ENCODE peak calls at places on chromosomes 12 and 14, in four cellular contexts. J is neural progenitor cell, X is A673, L is GM23248. R is an unnamed sample.

GRCh38 chr12:31958601-31959000 is 614 bp upstream of the RESF1 start:
- DNase-seq in J (peak; percentile 8), X (no peak), L (peak; percentile 4), R (no peak)

GRCh38 chr14:34851395-34851794 is 23.8 kb downstream of the BAZ1A start:
- DNase-seq in J (no peak), X (no peak), L (peak; percentile 90), R (no peak)

GRCh38 chr12:106078358-106079025 is 60.3 kb downstream of the NUAK1 start:
- DNase-seq in J (no peak), X (no peak), L (peak; percentile 97), R (no peak)

GRCh38 chr12:79776111-79776510 is 85.3 kb upstream of the PAWR start:
- DNase-seq in J (no peak), X (no peak), L (peak; percentile 73), R (no peak)

GRCh38 chr14:74888164-74889158 is 6.7 kb downstream of the DLST start:
- DNase-seq in J (no peak), X (no peak), L (peak; percentile 45), R (no peak)

GRCh38 chr12:3168775-3169221 is 91.6 kb downstream of the TSPAN9 start:
- DNase-seq in J (no peak), X (peak; percentile 61), L (peak; percentile 98), R (no peak)

GRCh38 chr14:68780358-68781160 is 12.3 kb downstream of the ZFP36L1 start:
- DNase-seq in J (peak; percentile 51), X (no peak), L (peak; percentile 82), R (no peak)

GRCh38 chr12:7747196-7747595 is at the start of gene CLEC4C:
- DNase-seq in J (no peak), X (no peak), L (no peak), R (no peak)

GRCh38 chr12:87661770-87662402 is 367.3 kb downstream of the C12orf50 start:
- DNase-seq in J (no peak), X (no peak), L (peak; percentile 21), R (no peak)

GRCh38 chr12:126708492-126708896 is 1558.5 kb upstream of the TMEM132C start:
- DNase-seq in J (no peak), X (peak; percentile 80), L (peak; percentile 20), R (no peak)

GRCh38 chr12:71840226-71840847 is 778 bp downstream of the TBC1D15 start:
- DNase-seq in J (no peak), X (peak; percentile 38), L (peak; percentile 89), R (no peak)

GRCh38 chr14:100294213-100294962 is 11.9 kb downstream of the SLC25A29 start:
- DNase-seq in J (no peak), X (no peak), L (peak; percentile 52), R (no peak)

GRCh38 chr14:101950516-101951215 is 13.7 kb upstream of the DYNC1H1 start:
- DNase-seq in J (no peak), X (no peak), L (no peak), R (no peak)

GRCh38 chr14:92368001-92368400 is 45.0 kb downstream of the SLC24A4 start:
- DNase-seq in J (no peak), X (no peak), L (no peak), R (no peak)

GRCh38 chr12:954736-955135 is 5.2 kb upstream of the RAD52 start:
- DNase-seq in J (no peak), X (peak; percentile 40), L (peak; percentile 15), R (no peak)

GRCh38 chr14:67627519-67627918 is 7.8 kb downstream of the ARG2 start:
- DNase-seq in J (no peak), X (no peak), L (no peak), R (no peak)

GRCh38 chr12:69932154-69932553 is 107.1 kb downstream of the MYRFL start:
- DNase-seq in J (no peak), X (no peak), L (no peak), R (no peak)

GRCh38 chr12:19779393-19780056 is 340.2 kb downstream of the AEBP2 start:
- DNase-seq in J (peak; percentile 64), X (no peak), L (no peak), R (no peak)

GRCh38 chr14:75542585-75543091 is 20.4 kb downstream of the BATF start:
- DNase-seq in J (no peak), X (no peak), L (peak; percentile 38), R (no peak)

GRCh38 chr12:30047499-30048262 is 263.9 kb upstream of the TMTC1 start:
- DNase-seq in J (no peak), X (peak; percentile 83), L (peak; percentile 10), R (no peak)

GRCh38 chr12:111767362-111768158 is 827 bp downstream of the ALDH2 start:
- DNase-seq in J (peak; percentile 61), X (no peak), L (peak; percentile 57), R (no peak)

GRCh38 chr14:44833376-44833775 is 128.4 kb downstream of the KLHL28 start:
- DNase-seq in J (no peak), X (peak; percentile 36), L (peak; percentile 77), R (no peak)

GRCh38 chr12:15458008-15458407 is 135.7 kb downstream of the PTPRO start:
- DNase-seq in J (no peak), X (no peak), L (no peak), R (no peak)

GRCh38 chr12:22672951-22673350 is 48.0 kb downstream of the ETNK1 start:
- DNase-seq in J (no peak), X (peak; percentile 19), L (peak; percentile 83), R (no peak)

GRCh38 chr12:53222170-53223005 is 9.6 kb downstream of the RARG start:
- DNase-seq in J (peak; percentile 40), X (peak; percentile 47), L (peak; percentile 48), R (no peak)

GRCh38 chr12:53224268-53224896 is 7.6 kb downstream of the RARG start:
- DNase-seq in J (peak; percentile 70), X (peak; percentile 50), L (peak; percentile 59), R (no peak)

GRCh38 chr12:53224897-53225634 is 6.9 kb downstream of the RARG start:
- DNase-seq in J (no peak), X (no peak), L (peak; percentile 80), R (no peak)

GRCh38 chr12:53223006-53223305 is 9.1 kb downstream of the RARG start:
- DNase-seq in J (no peak), X (no peak), L (peak; percentile 48), R (no peak)

GRCh38 chr12:53223391-53224267 is 8.4 kb downstream of the RARG start:
- DNase-seq in J (peak; percentile 50), X (peak; percentile 50), L (peak; percentile 72), R (no peak)
- H3K4me3 ChIP-seq in J (no peak overlapping the region), X (no peak overlapping the region), L (no peak overlapping the region), R (peak overlapping the region; percentile 98)

GRCh38 chr12:128911861-128912260 is 58.6 kb downstream of the GLT1D1 start:
- DNase-seq in J (no peak), X (no peak), L (no peak), R (no peak)
- TF ChIP-seq EZH2 in J (no peak), X (no peak), L (no peak), R (no peak)

GRCh38 chr12:47307680-47308399 is 228.1 kb upstream of the AMIGO2 start:
- DNase-seq in J (peak; percentile 68), X (peak; percentile 86), L (peak; percentile 70), R (peak; percentile 26)
- H3K4me3 ChIP-seq in J (no peak overlapping the region), X (no peak overlapping the region), L (no peak overlapping the region), R (no peak overlapping the region)

GRCh38 chr12:54047160-54047963 is 6.3 kb upstream of the HOXC4 start:
- DNase-seq in J (peak; percentile 63), X (no peak), L (no peak), R (no peak)
- TF ChIP-seq EZH2 in J (peak; percentile 100), X (no peak), L (no peak), R (no peak)

GRCh38 chr12:54416908-54417603 is 2.0 kb downstream of the ITGA5 start:
- DNase-seq in J (no peak), X (no peak), L (peak; percentile 40), R (no peak)
- H3K4me3 ChIP-seq in J (peak overlapping the region; percentile 86), X (peak overlapping the region; percentile 94), L (peak overlapping the region; percentile 97), R (peak overlapping the region; percentile 81)

DNA sequence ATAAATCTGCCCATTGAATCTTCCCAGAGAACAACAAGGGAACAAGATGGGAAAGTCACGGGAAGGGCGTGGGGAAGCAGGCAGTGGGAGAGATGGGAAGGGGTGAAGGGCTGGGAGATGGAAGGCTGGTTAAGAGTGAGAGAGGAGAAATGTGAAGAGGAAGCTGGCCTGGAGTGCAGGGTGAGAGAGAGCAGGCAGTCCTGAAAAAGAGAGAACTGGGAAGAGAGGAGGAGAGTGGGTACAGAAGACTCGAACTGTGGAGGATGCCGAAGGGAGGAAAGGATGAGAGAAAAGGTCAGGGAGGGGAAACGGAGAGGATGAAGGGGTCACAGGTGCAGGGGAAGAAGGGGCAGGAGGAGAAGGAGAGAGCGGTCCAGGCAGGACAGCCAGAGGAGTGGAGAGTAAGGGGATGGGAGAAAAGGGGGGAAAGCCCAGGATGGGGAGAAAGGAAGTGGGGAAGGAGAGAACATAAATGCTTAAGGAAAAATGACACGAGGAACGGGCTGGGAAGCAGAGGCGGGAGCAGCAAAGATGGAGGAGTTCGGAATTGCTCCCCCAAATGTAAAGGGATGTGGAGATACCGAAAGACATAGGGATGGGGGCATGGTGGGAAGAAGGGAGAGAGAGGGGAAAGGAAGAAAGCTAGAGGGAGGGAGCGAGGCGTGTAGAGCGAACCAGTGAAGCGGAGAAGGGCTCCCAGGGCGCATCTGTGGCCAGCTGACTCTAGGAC is 1.2 kb downstream of the PIANP start:
- DNase-seq in J (no peak), X (no peak), L (peak; percentile 20), R (no peak)
- TF ChIP-seq EZH2 in J (no peak), X (no peak), L (peak; percentile 95), R (no peak)

DNA sequence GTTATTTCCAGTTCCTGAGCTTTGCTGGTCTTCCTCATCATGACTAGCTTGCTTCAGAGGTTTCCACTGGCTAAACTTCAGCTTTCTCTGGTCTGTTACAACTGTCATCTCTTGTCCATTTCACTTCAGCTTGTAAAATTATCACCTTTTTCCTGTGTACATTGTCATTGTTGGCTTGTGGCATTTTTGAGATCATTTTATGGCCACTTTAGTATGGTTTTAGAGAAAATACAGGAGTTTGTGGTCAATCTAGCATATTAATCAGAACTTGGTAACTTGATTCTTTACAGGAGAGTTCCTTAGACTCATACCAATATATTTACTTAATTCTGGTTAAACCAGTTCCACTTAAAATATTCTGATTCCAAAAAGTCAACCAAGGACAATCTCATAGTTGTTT is 235.9 kb upstream of the KITLG start:
- DNase-seq in J (no peak), X (no peak), L (no peak), R (no peak)
- H3K4me3 ChIP-seq in J (no peak overlapping the region), X (no peak overlapping the region), L (no peak overlapping the region), R (no peak overlapping the region)

DNA sequence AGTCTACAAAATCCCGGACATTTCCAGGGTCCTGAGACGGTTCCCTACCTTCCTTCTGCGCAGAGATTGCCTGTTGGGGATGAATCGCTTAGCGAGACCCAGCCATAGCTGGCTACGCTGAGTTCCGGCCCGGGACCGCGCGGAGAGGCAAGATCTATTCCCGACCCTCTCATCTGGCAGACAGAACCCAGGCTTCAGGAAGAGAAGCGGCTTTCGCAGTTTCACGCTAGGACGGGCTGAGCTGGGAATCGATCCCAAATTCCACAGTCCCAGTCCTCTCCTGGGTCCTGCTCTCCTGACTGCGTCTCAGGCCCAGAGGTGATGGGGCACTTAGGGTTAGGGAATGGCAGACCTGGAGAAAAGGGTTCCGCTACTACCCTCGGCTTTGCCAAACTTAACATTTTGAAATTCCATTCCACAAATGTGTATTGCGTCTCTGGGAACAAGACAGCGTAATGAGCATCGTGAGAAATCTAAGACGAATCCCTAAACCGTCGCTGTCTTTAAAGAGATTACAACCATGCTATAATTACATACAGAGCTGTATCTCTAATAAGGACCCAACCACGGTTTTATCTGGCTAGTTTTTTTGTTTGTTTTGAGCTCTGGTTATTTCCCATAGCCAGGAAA is 2.8 kb downstream of the PTPN21 start:
- DNase-seq in J (peak; percentile 43), X (peak; percentile 45), L (peak; percentile 60), R (no peak)
- TF ChIP-seq EZH2 in J (peak; percentile 30), X (no peak), L (no peak), R (no peak)